ENCODE peak calls at places on chromosomes 7 and 10, in six cellular contexts. L, F, E, R, S and Y are unnamed samples.

GRCh38 chr10:87656431-87657072 is 3.1 kb upstream of the PAPSS2 start:
- DNase-seq in S (no peak), F (peak), L (peak), R (peak), E (peak), Y (peak)

GRCh38 chr7:31104361-31105255 is 52.5 kb downstream of the ADCYAP1R1 start:
- DNase-seq in F (no peak), L (no peak), R (no peak), S (no peak), E (no peak), Y (no peak)

GRCh38 chr7:32364581-32364980 is 125.6 kb downstream of the LSM5 start:
- DNase-seq in L (no peak), R (no peak), F (no peak), E (no peak), S (no peak), Y (no peak)

GRCh38 chr7:100089458-100090201 is 861 bp downstream of the COPS6 start:
- DNase-seq in E (no peak), R (no peak), L (no peak), F (peak), S (peak), Y (peak)

GRCh38 chr7:106421181-106421762 is 136.5 kb upstream of the NAMPT start:
- DNase-seq in E (peak), S (no peak), R (peak), L (no peak), F (peak), Y (no peak)

GRCh38 chr7:102468416-102469350 is 3.9 kb downstream of the LRWD1 start:
- DNase-seq in L (no peak), E (no peak), R (no peak), F (no peak), S (no peak), Y (no peak)

GRCh38 chr7:131011976-131012375 is 278.0 kb upstream of the KLF14 start:
- DNase-seq in E (peak), R (no peak), L (no peak), F (peak), S (peak), Y (no peak)

GRCh38 chr7:128379900-128380806 is 18.7 kb upstream of the PRRT4 start:
- DNase-seq in E (no peak), F (no peak), L (no peak), S (no peak), R (no peak), Y (no peak)

GRCh38 chr10:29692121-29692539 is 57.4 kb upstream of the SVIL start:
- DNase-seq in S (no peak), E (no peak), L (no peak), R (no peak), F (peak), Y (no peak)

GRCh38 chr7:53466396-53466795 is 431.0 kb downstream of the POM121L12 start:
- DNase-seq in R (no peak), E (no peak), S (no peak), F (no peak), L (no peak), Y (no peak)

GRCh38 chr7:318476-319266 is 28.7 kb downstream of the FOXL3 start:
- DNase-seq in L (no peak), R (peak), E (no peak), F (no peak), S (no peak), Y (no peak)

GRCh38 chr10:77577666-77578229 is 59.9 kb downstream of the KCNMA1 start:
- DNase-seq in S (no peak), E (no peak), L (no peak), F (no peak), R (no peak), Y (no peak)

GRCh38 chr7:139620676-139621344 is 97.3 kb downstream of the CLEC2L start:
- DNase-seq in F (no peak), L (peak), E (peak), R (peak), S (peak), Y (peak)

GRCh38 chr10:77157248-77158019 is 480.2 kb downstream of the KCNMA1 start:
- DNase-seq in S (no peak), F (no peak), R (no peak), L (no peak), E (no peak), Y (no peak)

GRCh38 chr7:141128931-141129330 is 55.1 kb downstream of the TMEM178B start:
- DNase-seq in L (no peak), R (no peak), S (no peak), F (no peak), E (no peak), Y (no peak)

GRCh38 chr10:117342638-117343037 is 32.6 kb downstream of the PDZD8 start:
- DNase-seq in F (peak), R (no peak), E (peak), L (no peak), S (no peak), Y (no peak)

GRCh38 chr10:3811331-3811870 is 26.4 kb upstream of the KLF6 start:
- DNase-seq in L (peak), R (no peak), S (peak), F (peak), E (peak), Y (peak)

GRCh38 chr10:75733135-75733890 is 301.9 kb downstream of the LRMDA start:
- DNase-seq in L (no peak), S (no peak), F (no peak), R (no peak), E (no peak), Y (no peak)

GRCh38 chr7:154916381-154917213 is 86.3 kb downstream of the PAXIP1 start:
- DNase-seq in L (no peak), F (no peak), R (no peak), S (no peak), E (no peak), Y (no peak)

GRCh38 chr7:21980921-21981320 is 35.2 kb upstream of the CDCA7L start:
- DNase-seq in F (no peak), L (no peak), S (no peak), R (no peak), E (no peak), Y (no peak)

GRCh38 chr10:130138479-130138866 is 2.3 kb downstream of the GLRX3 start:
- DNase-seq in R (peak), E (peak), S (no peak), F (peak), L (no peak), Y (no peak)

GRCh38 chr7:155007947-155008346 is 5.0 kb upstream of the PAXIP1 start:
- DNase-seq in L (peak), R (peak), F (no peak), S (peak), E (no peak), Y (peak)

GRCh38 chr7:46752881-46753366 is 829.0 kb downstream of the TNS3 start:
- DNase-seq in S (no peak), L (no peak), F (peak), R (no peak), E (peak), Y (no peak)

GRCh38 chr7:7917593-7917992 is 51.0 kb upstream of the GLCCI1 start:
- DNase-seq in F (no peak), S (no peak), L (no peak), E (no peak), R (no peak), Y (no peak)

GRCh38 chr10:21715531-21716195 is 181.6 kb downstream of the MLLT10 start:
- DNase-seq in L (no peak), R (no peak), S (no peak), E (no peak), F (no peak), Y (no peak)